ENCODE peak calls at places on chromosomes 11 and 22, in nine cellular contexts. E is body of pancreas; X is CD4-positive, alpha-beta T cell; D is GM12865; C is fibroblast of the aortic adventitia; S is bronchial epithelial cell; T is cardiac muscle cell; F is psoas muscle; R is GM20000. G is an unnamed sample.

GRCh38 chr11:130625907-130626306 is 177.5 kb downstream of the ADAMTS15 start:
- DNase-seq in E (no peak), X (no peak), D (no peak), C (no peak), S (no peak), T (no peak), F (no peak), R (no peak), G (no peak)

GRCh38 chr11:10688401-10688800 is 5.2 kb downstream of the IRAG1 start:
- DNase-seq in E (no peak), X (no peak), D (peak; percentile 22), C (no peak), S (peak; percentile 91), T (no peak), F (no peak), R (no peak), G (no peak)

GRCh38 chr11:107307991-107308390 is 149.6 kb downstream of the CWF19L2 start:
- DNase-seq in E (no peak), X (no peak), D (no peak), C (no peak), S (no peak), T (no peak), F (no peak), R (no peak), G (no peak)

GRCh38 chr22:22463855-22464540 is 44.5 kb downstream of the ZNF280B start:
- DNase-seq in E (peak; percentile 42), X (peak; percentile 31), D (peak; percentile 57), C (peak; percentile 81), S (peak; percentile 43), T (peak; percentile 81), F (no peak), R (peak; percentile 63), G (peak; percentile 42)

GRCh38 chr11:70303070-70303469 is 32.6 kb downstream of the PPFIA1 start:
- DNase-seq in E (no peak), X (no peak), D (no peak), C (peak; percentile 98), S (no peak), T (peak; percentile 72), F (peak; percentile 31), R (no peak), G (no peak)

GRCh38 chr22:44108076-44108475 is 72.6 kb upstream of the PARVG start:
- DNase-seq in E (no peak), X (no peak), D (no peak), C (no peak), S (no peak), T (no peak), F (no peak), R (no peak), G (no peak)

GRCh38 chr11:69863544-69864200 is 44.5 kb upstream of the FGF3 start:
- DNase-seq in E (no peak), X (no peak), D (no peak), C (no peak), S (no peak), T (no peak), F (no peak), R (no peak), G (no peak)

GRCh38 chr22:26860233-26860765 is 202.9 kb downstream of the MIAT start:
- DNase-seq in E (no peak), X (no peak), D (no peak), C (no peak), S (no peak), T (no peak), F (no peak), R (no peak), G (no peak)

GRCh38 chr11:93526058-93526633 is 17.0 kb downstream of the SMCO4 start:
- DNase-seq in E (no peak), X (no peak), D (no peak), C (no peak), S (no peak), T (no peak), F (no peak), R (no peak), G (no peak)

GRCh38 chr11:107408762-107409200 is 48.8 kb downstream of the CWF19L2 start:
- DNase-seq in E (no peak), X (no peak), D (no peak), C (no peak), S (no peak), T (no peak), F (no peak), R (no peak), G (no peak)

GRCh38 chr11:36019722-36020121 is 75.9 kb downstream of the LDLRAD3 start:
- DNase-seq in E (no peak), X (no peak), D (no peak), C (no peak), S (peak; percentile 86), T (no peak), F (peak; percentile 27), R (no peak), G (no peak)

GRCh38 chr22:41844036-41844435 is 11.1 kb downstream of the SREBF2 start:
- DNase-seq in E (no peak), X (no peak), D (no peak), C (no peak), S (no peak), T (no peak), F (no peak), R (no peak), G (no peak)

GRCh38 chr11:84194696-84195095 is 908.5 kb upstream of the CCDC90B start:
- DNase-seq in E (no peak), X (no peak), D (no peak), C (no peak), S (no peak), T (no peak), F (no peak), R (no peak), G (no peak)

GRCh38 chr11:78346799-78347198 is 70.8 kb downstream of the GAB2 start:
- DNase-seq in E (no peak), X (no peak), D (no peak), C (no peak), S (peak; percentile 9), T (no peak), F (no peak), R (no peak), G (no peak)

GRCh38 chr11:69370984-69371709 is 77.2 kb downstream of the MYEOV start:
- DNase-seq in E (no peak), X (no peak), D (no peak), C (no peak), S (no peak), T (no peak), F (peak; percentile 7), R (no peak), G (no peak)

GRCh38 chr11:94131363-94132115 is 2.9 kb downstream of the PANX1 start:
- DNase-seq in E (peak; percentile 35), X (no peak), D (no peak), C (peak; percentile 75), S (peak; percentile 63), T (peak; percentile 79), F (no peak), R (no peak), G (no peak)

GRCh38 chr11:125123947-125124633 is 12.7 kb upstream of the TMEM218 start:
- DNase-seq in E (peak; percentile 67), X (peak; percentile 33), D (peak; percentile 76), C (peak; percentile 73), S (peak; percentile 52), T (peak; percentile 66), F (peak; percentile 52), R (peak; percentile 32), G (no peak)
- TF ChIP-seq CTCF in E (peak; percentile 66), X (peak; percentile 61), D (peak; percentile 50), C (peak; percentile 56), S (peak; percentile 43), T (peak; percentile 44), F (peak; percentile 65), R (peak; percentile 34), G (no peak)

DNA sequence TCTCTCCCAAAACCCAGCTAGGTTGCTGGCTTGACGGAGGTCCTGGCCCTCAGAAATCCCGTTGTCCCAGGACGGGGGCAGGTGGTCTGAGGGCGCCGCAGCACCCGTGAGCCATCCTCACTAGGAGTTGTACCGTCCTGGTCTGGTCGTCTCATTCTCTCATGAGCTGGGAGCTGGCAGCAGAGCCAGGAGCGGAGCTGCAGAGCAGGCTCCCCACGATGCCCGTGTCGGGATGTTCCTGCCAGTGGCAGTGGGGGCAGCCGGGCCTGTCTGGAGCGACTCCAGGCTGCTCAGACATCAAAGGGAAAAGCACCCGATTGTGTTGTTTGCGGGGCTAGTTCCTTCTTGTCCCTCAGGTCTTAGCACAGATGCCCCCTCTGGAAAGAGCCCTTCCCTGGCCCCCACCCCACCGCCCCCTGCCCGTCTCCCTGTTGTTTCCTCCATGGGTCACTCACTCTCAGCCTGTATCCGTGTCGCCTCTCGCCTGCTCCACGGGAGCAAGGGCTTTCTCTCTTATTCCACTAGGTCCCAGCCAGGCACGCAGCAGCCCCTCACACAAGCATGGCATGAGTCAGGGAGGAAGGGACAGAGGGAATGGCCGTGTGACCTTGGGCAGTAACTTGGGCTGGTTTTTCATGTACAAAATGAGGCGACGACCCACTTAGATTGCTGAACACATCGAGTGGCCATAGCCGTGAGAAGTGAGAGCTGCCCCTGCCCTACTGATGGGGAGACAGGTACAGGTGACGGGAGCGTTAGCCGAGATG is 23.2 kb upstream of the MGAT3 start:
- DNase-seq in E (no peak), X (no peak), D (no peak), C (no peak), S (no peak), T (no peak), F (peak; percentile 9), R (no peak), G (no peak)
- TF ChIP-seq CTCF in E (no peak), X (no peak), D (no peak), C (no peak), S (no peak), T (no peak), F (no peak), R (no peak), G (no peak)

GRCh38 chr22:37686002-37686982 is at the start of gene NOL12:
- DNase-seq in E (peak; percentile 87), X (peak; percentile 73), D (peak; percentile 92), C (peak; percentile 90), S (peak; percentile 74), T (peak; percentile 93), F (peak; percentile 79), R (peak; percentile 83), G (peak; percentile 85)
- TF ChIP-seq CTCF in E (peak; percentile 5), X (no peak), D (no peak), C (no peak), S (no peak), T (no peak), F (no peak), R (no peak), G (no peak)

GRCh38 chr11:2926611-2927492 is 2.4 kb downstream of the PHLDA2 start:
- DNase-seq in E (peak; percentile 18), X (no peak), D (no peak), C (no peak), S (no peak), T (no peak), F (peak; percentile 12), R (no peak), G (no peak)

GRCh38 chr11:2929511-2929879 is 275 bp upstream of the PHLDA2 start:
- DNase-seq in E (peak; percentile 83), X (no peak), D (peak; percentile 32), C (peak; percentile 60), S (peak; percentile 65), T (peak; percentile 76), F (peak; percentile 66), R (peak; percentile 83), G (peak; percentile 80)

GRCh38 chr11:2927493-2927800 is 1.8 kb downstream of the PHLDA2 start:
- DNase-seq in E (peak; percentile 17), X (no peak), D (no peak), C (no peak), S (no peak), T (no peak), F (peak; percentile 13), R (no peak), G (no peak)

GRCh38 chr11:2928605-2929510 is at the start of gene PHLDA2:
- DNase-seq in E (peak; percentile 81), X (peak; percentile 46), D (peak; percentile 54), C (peak; percentile 76), S (peak; percentile 56), T (peak; percentile 73), F (peak; percentile 61), R (peak; percentile 81), G (peak; percentile 75)

GRCh38 chr11:2927851-2928604 is 1.2 kb downstream of the PHLDA2 start:
- DNase-seq in E (peak; percentile 39), X (no peak), D (no peak), C (peak; percentile 37), S (no peak), T (peak; percentile 38), F (peak; percentile 18), R (peak; percentile 49), G (no peak)
- TF ChIP-seq CTCF in E (no peak), X (no peak), D (no peak), C (no peak), S (no peak), T (no peak), F (no peak), R (no peak), G (no peak)

G was measured in GM13977.